ENCODE peak calls at places on chromosomes 12 and 14, in nine cellular contexts. B is cardiac muscle cell, D is endothelial cell, L is colonic mucosa, V is Caco-2, K is mesothelial cell of epicardium, I is fibroblast of lung, X is AG04450, T is WTC11. N is an unnamed sample.

GRCh38 chr12:2804390-2805145 is 7.9 kb upstream of the ITFG2 start:
- DNase-seq in X (no peak), I (peak), L (no peak), B (peak), T (no peak), V (no peak), D (no peak), K (no peak), N (peak)

GRCh38 chr12:52699960-52700359 is 3.4 kb downstream of the KRT77 start:
- DNase-seq in I (no peak), L (no peak), T (no peak), D (no peak), B (no peak), V (no peak), X (no peak), K (no peak), N (no peak)

GRCh38 chr12:53820503-53820902 is 68.7 kb upstream of the CISTR start:
- DNase-seq in T (no peak), D (no peak), V (no peak), I (peak), K (no peak), B (no peak), X (no peak), L (no peak), N (no peak)

GRCh38 chr14:25006961-25007795 is 42.8 kb downstream of the STXBP6 start:
- DNase-seq in K (no peak), T (no peak), I (peak), D (no peak), X (peak), V (peak), B (no peak), L (no peak), N (no peak)

GRCh38 chr14:103706551-103707328 is 8.5 kb downstream of the XRCC3 start:
- DNase-seq in V (no peak), D (no peak), K (no peak), I (no peak), T (no peak), X (no peak), B (no peak), L (no peak), N (no peak)

GRCh38 chr12:57491393-57492280 is 3.8 kb downstream of the MARS1 start:
- DNase-seq in V (no peak), K (no peak), D (no peak), I (no peak), T (no peak), X (no peak), B (no peak), L (no peak), N (no peak)

GRCh38 chr12:76010732-76011458 is 20.7 kb downstream of the PHLDA1 start:
- DNase-seq in D (no peak), T (no peak), V (peak), B (no peak), X (no peak), K (no peak), I (no peak), L (no peak), N (no peak)

GRCh38 chr12:63826002-63826585 is 18.4 kb upstream of the SRGAP1 start:
- DNase-seq in V (no peak), T (no peak), X (peak), K (no peak), I (peak), D (no peak), B (peak), L (no peak), N (no peak)

DNA sequence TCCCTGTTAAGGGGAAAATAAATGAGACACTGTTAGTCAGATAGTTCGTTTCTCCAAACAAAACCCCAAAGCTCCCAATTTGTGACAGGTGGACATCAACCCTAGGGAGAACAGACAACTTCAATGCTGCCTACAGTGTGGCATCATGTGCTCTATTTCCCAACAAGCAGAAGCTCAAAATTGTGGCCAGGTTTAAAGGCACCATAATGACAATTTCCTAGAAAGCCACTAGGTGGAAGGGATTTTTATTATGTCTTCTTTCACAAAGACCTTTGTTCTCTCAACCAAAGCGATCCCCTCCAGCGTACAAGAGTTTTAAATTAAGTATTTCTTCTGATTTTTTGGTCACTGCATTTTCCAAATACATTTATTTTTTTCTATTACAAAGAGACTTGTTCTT is 88.0 kb upstream of the MBIP start:
- DNase-seq in X (no peak), V (no peak), B (no peak), D (no peak), K (no peak), L (no peak), I (no peak), T (no peak), N (no peak)
- TF ChIP-seq CTCF in X (no peak), V (no peak), B (no peak), D (no peak), K (peak), L (no peak), I (no peak), T (no peak), N (no peak)

GRCh38 chr12:69151254-69151751 is 88.1 kb upstream of the CPSF6 start:
- DNase-seq in L (peak), V (peak), I (peak), T (no peak), K (no peak), D (no peak), B (no peak), X (no peak), N (peak)

GRCh38 chr12:69161835-69162234 is 77.5 kb upstream of the CPSF6 start:
- DNase-seq in I (peak), V (no peak), K (no peak), T (no peak), D (no peak), X (no peak), L (no peak), B (no peak), N (no peak)

GRCh38 chr12:69154585-69155363 is 84.6 kb upstream of the CPSF6 start:
- DNase-seq in X (peak), I (peak), V (peak), B (peak), L (peak), T (peak), D (peak), K (peak), N (peak)

GRCh38 chr12:69157023-69157655 is 82.2 kb upstream of the CPSF6 start:
- DNase-seq in X (peak), K (peak), B (peak), I (peak), D (peak), L (peak), T (peak), V (peak), N (peak)
- TF ChIP-seq CTCF in X (peak), K (peak), B (peak), I (peak), D (peak), L (peak), T (peak), V (peak), N (peak)

GRCh38 chr12:3901116-3901515 is 27.9 kb upstream of the PARP11 start:
- DNase-seq in D (no peak), K (no peak), L (no peak), I (no peak), X (no peak), T (no peak), B (no peak), V (no peak), N (no peak)
- TF ChIP-seq CTCF in D (peak), K (no peak), L (no peak), I (no peak), X (no peak), T (no peak), B (no peak), V (peak), N (no peak)

GRCh38 chr12:123860369-123860768 is 98.3 kb downstream of the DNAH10 start:
- DNase-seq in D (no peak), V (no peak), T (no peak), K (no peak), B (no peak), L (no peak), X (no peak), I (peak), N (no peak)
- TF ChIP-seq CTCF in D (no peak), V (no peak), T (no peak), K (no peak), B (no peak), L (no peak), X (no peak), I (no peak), N (peak)

GRCh38 chr14:93533864-93534263 is 103.1 kb downstream of the UNC79 start:
- DNase-seq in K (no peak), T (no peak), I (no peak), D (no peak), L (no peak), V (no peak), X (no peak), B (no peak), N (no peak)
- TF ChIP-seq CTCF in K (no peak), T (no peak), I (no peak), D (no peak), L (no peak), V (no peak), X (no peak), B (no peak), N (no peak)

DNA sequence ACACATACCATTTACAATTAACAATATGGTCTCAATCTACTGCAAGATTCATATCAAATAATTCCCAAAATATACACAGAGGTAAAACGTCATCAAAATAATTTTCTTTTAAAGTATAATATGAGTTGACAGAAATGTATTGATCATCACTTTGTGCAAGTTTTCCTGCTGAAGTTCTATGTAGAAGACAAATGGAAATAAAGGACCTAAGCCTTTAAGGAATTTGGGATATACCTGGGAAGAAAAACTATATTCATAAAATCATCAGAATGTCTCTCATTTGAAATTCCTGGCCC is 61.1 kb upstream of the DAAM1 start:
- DNase-seq in X (no peak), I (no peak), K (no peak), T (no peak), B (no peak), D (no peak), V (no peak), L (no peak), N (no peak)
- TF ChIP-seq CTCF in X (no peak), I (no peak), K (no peak), T (no peak), B (no peak), D (peak), V (no peak), L (no peak), N (peak)

DNA sequence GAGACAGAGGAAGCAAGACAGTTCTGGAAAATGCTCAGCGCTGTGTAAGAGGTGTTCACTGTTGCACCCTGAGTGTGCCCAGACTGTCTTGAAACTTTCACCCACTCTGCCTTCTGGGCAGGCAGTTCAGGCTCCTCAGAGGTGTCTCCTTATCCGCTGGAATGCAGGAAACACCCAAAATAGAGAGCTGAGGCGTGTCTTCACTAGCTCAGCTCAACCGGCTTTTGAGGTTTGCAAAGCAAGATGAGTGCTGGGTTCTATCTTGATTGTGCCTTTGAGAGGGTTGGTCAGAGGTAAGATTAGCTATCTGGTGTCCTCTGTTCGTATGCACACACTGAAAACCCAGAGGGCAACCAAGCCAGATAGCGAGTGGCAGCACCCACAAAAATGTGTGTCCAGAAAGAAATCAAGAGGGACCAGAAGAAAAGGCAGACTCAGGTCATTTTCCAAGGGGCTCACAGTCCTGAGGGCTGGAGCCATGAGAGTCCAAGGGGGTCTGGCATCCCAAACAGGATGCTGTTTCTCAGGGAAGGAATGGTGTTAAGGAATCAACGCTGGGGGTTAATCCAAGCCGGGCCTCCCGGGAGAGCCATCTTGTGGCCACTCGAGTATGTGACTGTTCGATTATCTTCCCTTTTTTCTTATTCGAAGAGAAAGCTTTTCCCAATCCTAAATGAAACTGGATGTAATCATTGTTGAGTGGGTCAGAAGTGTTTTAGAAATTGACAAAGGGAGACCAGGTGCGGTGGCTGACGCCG is 47.1 kb downstream of the TBX3 start:
- DNase-seq in B (peak), X (no peak), D (peak), T (peak), I (peak), L (no peak), K (no peak), V (peak), N (no peak)
- TF ChIP-seq CTCF in B (peak), X (peak), D (no peak), T (no peak), I (peak), L (no peak), K (no peak), V (peak), N (peak)

DNA sequence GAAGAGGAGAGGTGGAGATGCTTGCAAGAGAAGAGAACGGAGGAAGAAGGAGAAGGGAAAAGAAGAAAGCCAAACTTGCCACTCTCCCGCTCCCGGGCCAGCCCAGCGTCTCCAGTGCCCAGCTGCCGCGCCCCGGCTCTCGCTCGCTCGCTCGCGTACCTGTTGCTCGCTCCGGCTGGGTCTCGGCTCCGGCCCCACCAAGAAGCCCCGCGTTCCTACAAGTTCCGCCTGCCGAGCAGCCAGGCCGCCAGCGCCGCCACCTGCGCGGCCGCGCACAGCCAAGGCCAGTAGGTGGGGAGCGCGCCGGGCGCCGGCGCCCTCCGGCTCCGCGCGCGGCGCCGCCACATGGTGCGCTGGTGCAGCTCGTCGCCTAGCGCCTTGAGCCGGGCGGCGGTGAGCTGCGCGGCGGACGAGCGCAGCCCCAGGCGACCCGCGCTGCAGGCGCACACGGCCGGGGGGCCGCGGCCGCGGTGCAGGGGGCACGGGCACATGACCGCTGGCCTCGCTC is 370 bp downstream of the HRK start:
- DNase-seq in K (no peak), T (peak), I (peak), L (peak), X (no peak), D (peak), V (peak), B (peak), N (no peak)
- TF ChIP-seq CTCF in K (no peak), T (no peak), I (no peak), L (no peak), X (no peak), D (no peak), V (no peak), B (no peak), N (no peak)

DNA sequence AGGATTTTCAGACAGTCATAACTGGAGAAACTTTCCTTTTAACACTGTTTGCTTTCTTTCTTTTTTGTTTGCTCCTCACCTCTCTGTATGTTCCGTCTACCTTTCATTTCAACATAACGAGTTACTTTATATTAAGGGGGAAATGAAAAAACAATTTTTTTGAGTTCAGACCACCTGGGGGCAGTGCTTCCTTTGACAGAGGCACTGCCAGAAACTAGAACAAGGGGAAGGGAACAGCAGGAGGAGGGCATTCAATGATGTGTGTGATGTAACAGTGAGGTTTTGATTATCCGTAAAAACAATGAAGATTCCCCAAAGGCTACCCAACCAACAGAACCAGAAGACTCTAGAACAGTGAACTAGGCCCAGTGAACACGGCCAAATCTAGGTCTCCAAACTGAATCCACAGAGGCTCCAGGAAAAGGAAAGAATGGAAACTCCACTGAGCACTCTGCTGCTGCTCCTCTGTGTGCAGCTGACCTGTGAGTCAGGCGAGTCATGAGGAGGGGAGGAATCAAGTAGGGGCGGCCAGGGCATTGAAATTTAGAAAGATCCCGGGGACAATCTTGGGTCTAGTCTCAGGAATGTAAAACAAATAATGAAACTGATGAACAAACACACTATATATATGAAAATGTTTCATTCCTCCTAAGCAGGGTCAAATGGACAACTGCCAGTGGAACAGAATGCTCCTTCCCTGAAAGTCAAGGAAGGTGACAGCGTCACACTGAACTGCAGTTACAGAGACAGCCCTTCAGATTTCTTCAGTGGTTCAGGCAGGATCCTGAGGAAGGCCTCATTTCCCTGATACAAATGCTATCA is 323.5 kb downstream of the DAD1 start:
- DNase-seq in L (no peak), V (peak), I (no peak), X (no peak), D (no peak), K (no peak), B (no peak), T (no peak), N (no peak)
- TF ChIP-seq CTCF in L (no peak), V (peak), I (no peak), X (peak), D (no peak), K (no peak), B (peak), T (no peak), N (peak)